ENCODE peak calls at places on chromosomes 6 and 20, in four cellular contexts. One of them, this sample, is unnamed.
A peak's percentile ranks its signal among the peaks of the same experiment; 100 is the strongest.

GRCh38 chr6:31462964-31463940 is 34.7 kb upstream of the MICB start:
- DNase-seq in K562: peak; percentile 87
- DNase-seq in WTC11: peak; percentile 93
- DNase-seq in HepG2: peak; percentile 92
- DNase-seq in this sample: peak; percentile 92

GRCh38 chr6:44051516-44051915 is 75.7 kb downstream of the MRPL14 start:
- DNase-seq in HepG2: no peak
- DNase-seq in K562: no peak
- DNase-seq in WTC11: no peak
- DNase-seq in this sample: no peak

GRCh38 chr20:58268421-58268821 is 40.0 kb upstream of the ANKRD60 start:
- DNase-seq in HepG2: peak; percentile 22
- DNase-seq in WTC11: no peak
- DNase-seq in K562: no peak
- DNase-seq in this sample: no peak

GRCh38 chr6:6315660-6316059 is 4.8 kb downstream of the F13A1 start:
- DNase-seq in K562: peak; percentile 69
- DNase-seq in HepG2: peak; percentile 27
- DNase-seq in WTC11: peak; percentile 65
- DNase-seq in this sample: peak; percentile 54

GRCh38 chr20:54097236-54097529 is 26.8 kb upstream of the BCAS1 start:
- DNase-seq in WTC11: no peak
- DNase-seq in HepG2: no peak
- DNase-seq in K562: no peak
- DNase-seq in this sample: no peak

GRCh38 chr20:325889-326644 is 715 bp downstream of the SOX12 start:
- DNase-seq in WTC11: peak; percentile 70
- DNase-seq in HepG2: peak; percentile 63
- DNase-seq in K562: peak; percentile 57
- DNase-seq in this sample: peak; percentile 43

GRCh38 chr20:59027746-59028320 is 4.3 kb downstream of the ATP5F1E start:
- DNase-seq in K562: no peak
- DNase-seq in WTC11: no peak
- DNase-seq in HepG2: no peak
- DNase-seq in this sample: no peak

GRCh38 chr6:126812651-126813050 is 305.8 kb upstream of the RSPO3 start:
- DNase-seq in WTC11: no peak
- DNase-seq in HepG2: no peak
- DNase-seq in K562: no peak
- DNase-seq in this sample: no peak

GRCh38 chr6:43338243-43338642 is 29.6 kb upstream of the CRIP3 start:
- DNase-seq in HepG2: no peak
- DNase-seq in WTC11: no peak
- DNase-seq in K562: no peak
- DNase-seq in this sample: no peak

GRCh38 chr20:40961686-40962640 is 66.7 kb upstream of the TOP1 start:
- DNase-seq in K562: no peak
- DNase-seq in HepG2: no peak
- DNase-seq in WTC11: no peak
- DNase-seq in this sample: no peak

GRCh38 chr6:170135821-170136471 is 154.9 kb downstream of the DLL1 start:
- DNase-seq in WTC11: no peak
- DNase-seq in K562: no peak
- DNase-seq in HepG2: no peak
- DNase-seq in this sample: no peak

GRCh38 chr6:119757467-119757866 is 407.9 kb upstream of the MAN1A1 start:
- DNase-seq in K562: no peak
- DNase-seq in HepG2: no peak
- DNase-seq in WTC11: no peak
- DNase-seq in this sample: no peak

GRCh38 chr20:41005361-41005729 is 23.3 kb upstream of the TOP1 start:
- DNase-seq in K562: no peak
- DNase-seq in HepG2: no peak
- DNase-seq in WTC11: no peak
- DNase-seq in this sample: no peak

GRCh38 chr6:147817042-147817689 is 308.7 kb downstream of the SAMD5 start:
- DNase-seq in K562: no peak
- DNase-seq in WTC11: no peak
- DNase-seq in HepG2: no peak
- DNase-seq in this sample: no peak

GRCh38 chr6:145276746-145277145 is 458.6 kb downstream of the EPM2A start:
- DNase-seq in K562: no peak
- DNase-seq in WTC11: no peak
- DNase-seq in HepG2: no peak
- DNase-seq in this sample: no peak

GRCh38 chr20:34316191-34316814 is 13.1 kb upstream of the AHCY start:
- DNase-seq in K562: no peak
- DNase-seq in HepG2: no peak
- DNase-seq in WTC11: no peak
- DNase-seq in this sample: no peak
- TF ChIP-seq ELF4 in K562: no peak
- TF ChIP-seq ELF4 in HepG2: no peak
- TF ChIP-seq ELF4 in WTC11: no peak
- TF ChIP-seq ELF4 in this sample: no peak

DNA sequence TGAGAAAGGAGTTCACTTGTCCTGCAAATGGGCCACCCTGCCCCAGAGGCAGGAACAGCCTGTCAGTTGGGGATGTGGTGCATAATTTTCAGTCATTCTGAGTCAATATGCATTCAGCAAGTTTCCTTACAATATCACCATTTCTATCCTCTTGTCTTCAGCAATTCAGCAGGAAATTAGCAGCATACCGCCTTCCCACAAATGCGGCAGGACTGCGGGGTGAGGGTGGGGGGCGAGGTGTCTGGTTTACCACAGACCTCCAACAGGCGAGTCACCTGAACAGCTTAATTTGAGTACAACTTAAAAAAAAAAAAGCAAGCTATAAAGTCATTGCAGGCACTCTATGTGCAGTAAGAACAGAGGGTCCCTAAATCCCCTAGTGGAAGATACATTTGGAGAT is 126.8 kb downstream of the MAP3K7 start:
- DNase-seq in K562: no peak
- DNase-seq in HepG2: no peak
- DNase-seq in WTC11: no peak
- DNase-seq in this sample: no peak
- TF ChIP-seq ELF4 in K562: no peak
- TF ChIP-seq ELF4 in HepG2: no peak
- TF ChIP-seq ELF4 in WTC11: no peak
- TF ChIP-seq ELF4 in this sample: no peak

DNA sequence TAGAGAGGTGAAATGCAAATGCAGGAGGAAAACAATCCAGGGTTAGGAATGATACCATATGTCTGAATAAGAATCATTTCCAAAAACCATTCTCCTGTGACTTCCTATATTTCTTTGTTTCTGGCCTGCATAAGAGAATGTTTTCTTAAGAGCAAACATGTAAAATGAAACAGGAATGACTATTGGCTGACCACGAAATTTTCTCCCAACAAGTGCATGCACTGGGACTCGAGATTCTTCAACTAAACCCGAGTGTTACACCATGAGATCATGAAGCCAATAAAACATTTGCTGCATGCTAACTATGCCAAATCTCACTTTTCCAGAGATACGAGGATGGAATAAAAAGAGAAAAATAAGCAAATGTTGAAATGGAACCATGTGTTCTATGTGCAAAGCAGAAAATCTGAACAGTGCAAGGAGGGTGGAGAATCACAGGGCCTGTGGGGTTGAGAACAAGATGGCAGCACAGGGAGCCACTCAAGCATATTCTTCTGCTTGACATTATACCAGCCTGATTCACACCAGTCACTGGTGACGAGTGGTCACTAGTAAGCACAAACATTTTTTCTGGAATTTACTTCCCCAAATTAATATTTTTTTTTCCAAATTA is 212.2 kb upstream of the FOXA2 start:
- DNase-seq in WTC11: no peak
- DNase-seq in HepG2: no peak
- DNase-seq in K562: no peak
- DNase-seq in this sample: no peak
- TF ChIP-seq ELF4 in WTC11: no peak
- TF ChIP-seq ELF4 in HepG2: no peak
- TF ChIP-seq ELF4 in K562: no peak
- TF ChIP-seq ELF4 in this sample: no peak

DNA sequence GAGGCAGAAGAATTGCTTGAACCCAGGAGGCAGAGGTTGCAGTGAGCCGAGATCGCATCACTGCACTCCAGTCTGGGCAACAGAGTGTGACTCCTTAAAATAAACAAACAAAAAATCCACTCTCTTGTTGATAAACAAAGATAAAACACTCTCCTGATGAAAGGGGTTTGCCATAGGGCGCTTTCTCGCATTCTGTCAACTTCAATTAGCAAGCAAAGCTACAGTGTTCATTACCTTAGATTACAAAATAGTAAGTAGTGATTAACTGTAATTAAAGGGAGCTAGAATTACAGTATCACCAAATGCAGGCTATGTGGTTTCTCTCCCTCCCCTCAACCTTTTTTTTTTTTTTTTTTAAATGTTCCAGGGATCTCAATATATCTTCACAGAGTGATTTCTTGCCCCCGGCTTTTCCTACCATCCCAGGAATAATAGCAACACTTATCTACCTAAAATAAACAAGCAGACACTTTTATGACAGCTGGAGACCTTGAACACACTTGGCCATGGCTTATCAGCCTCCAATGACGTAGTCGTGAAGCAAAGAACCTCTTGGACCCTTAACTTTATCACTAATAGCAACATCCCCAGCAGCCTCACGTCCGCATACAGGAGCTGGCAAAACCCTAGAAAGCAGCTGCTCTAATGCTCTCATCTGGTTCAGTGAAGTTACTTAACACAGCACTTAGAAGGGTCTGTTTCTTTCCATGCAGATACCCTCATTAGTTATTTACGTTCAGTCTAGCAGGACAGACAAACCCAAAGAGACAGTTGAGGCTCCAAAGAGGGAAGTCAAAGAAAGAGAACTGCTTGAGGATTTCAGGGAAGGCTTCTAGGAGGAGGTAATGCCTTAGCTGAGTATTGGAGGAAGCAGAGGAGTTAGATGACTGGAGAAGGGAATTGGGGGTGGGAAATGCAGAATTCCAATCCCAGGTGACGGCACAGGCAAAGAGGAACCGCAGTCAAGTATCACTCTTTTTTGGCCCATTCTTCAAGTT is 37.9 kb upstream of the NEDD9 start:
- DNase-seq in WTC11: no peak
- DNase-seq in HepG2: peak; percentile 72
- DNase-seq in K562: no peak
- DNase-seq in this sample: peak; percentile 71
- TF ChIP-seq ELF4 in WTC11: no peak
- TF ChIP-seq ELF4 in HepG2: no peak
- TF ChIP-seq ELF4 in K562: no peak
- TF ChIP-seq ELF4 in this sample: no peak

GRCh38 chr6:2819891-2820814 is 21.5 kb downstream of the SERPINB1 start:
- DNase-seq in WTC11: no peak
- DNase-seq in HepG2: no peak
- DNase-seq in K562: no peak
- DNase-seq in this sample: no peak
- TF ChIP-seq ELF4 in WTC11: no peak
- TF ChIP-seq ELF4 in HepG2: no peak
- TF ChIP-seq ELF4 in K562: no peak
- TF ChIP-seq ELF4 in this sample: no peak

This sample was measured in HEK293T.